ENCODE peak calls at places on chromosomes 2 and 18, in five cellular contexts. G is cardiac muscle cell, P is SK-N-SH, F is uterus, L is HCT116. J is an unnamed sample. For H3K4me1, the result is how much of the 10 kb centered on the place peaks cover.

GRCh38 chr2:189579585-189579984 is 1.0 kb downstream of the SLC40A1 start:
- DNase-seq in F (peak), L (no peak), P (no peak), G (no peak), J (no peak)

GRCh38 chr2:9753276-9753600 is 90.0 kb upstream of the TAF1B start:
- DNase-seq in P (no peak), G (no peak), L (peak), F (no peak), J (peak)

GRCh38 chr18:70698574-70698973 is 409.7 kb downstream of the SOCS6 start:
- DNase-seq in P (no peak), F (no peak), G (no peak), L (no peak), J (no peak)

GRCh38 chr18:65439184-65439583 is 311.6 kb upstream of the CDH7 start:
- DNase-seq in G (no peak), F (no peak), L (no peak), P (peak), J (no peak)

GRCh38 chr18:77571743-77572142 is 322.1 kb downstream of the GALR1 start:
- DNase-seq in F (no peak), G (no peak), L (no peak), P (no peak), J (no peak)

GRCh38 chr2:127576433-127577207 is 41.1 kb downstream of the MYO7B start:
- DNase-seq in P (peak), F (no peak), G (peak), L (no peak), J (peak)

GRCh38 chr2:131058905-131059304 is 34.4 kb downstream of the FAM168B start:
- DNase-seq in P (no peak), F (no peak), L (no peak), G (no peak), J (no peak)

GRCh38 chr2:144379891-144380311 is 140.0 kb downstream of the ZEB2 start:
- DNase-seq in F (no peak), P (no peak), L (no peak), G (no peak), J (no peak)

GRCh38 chr18:14971461-14972185 is 223.7 kb downstream of the ANKRD30B start:
- DNase-seq in G (no peak), L (no peak), P (no peak), F (no peak), J (no peak)

GRCh38 chr2:39128919-39129391 is 8.1 kb upstream of the SOS1 start:
- DNase-seq in P (no peak), L (no peak), F (no peak), G (no peak), J (no peak)

GRCh38 chr2:54830546-54830945 is 107.1 kb downstream of the EML6 start:
- DNase-seq in F (no peak), P (no peak), L (no peak), G (no peak), J (no peak)

GRCh38 chr2:20599861-20600461 is 50.9 kb downstream of the HS1BP3 start:
- DNase-seq in L (no peak), G (no peak), P (no peak), F (peak), J (peak)

GRCh38 chr2:40458271-40458794 is 6.4 kb upstream of the SLC8A1 start:
- DNase-seq in F (no peak), G (peak), L (no peak), P (peak), J (no peak)

GRCh38 chr2:185221-185620 is 78.6 kb downstream of the SH3YL1 start:
- DNase-seq in L (no peak), P (no peak), F (no peak), G (no peak), J (no peak)

GRCh38 chr2:101518470-101519172 is 43.7 kb upstream of the RFX8 start:
- DNase-seq in F (peak), P (peak), G (peak), L (peak), J (no peak)

GRCh38 chr2:177406182-177406581 is 13.6 kb downstream of the AGPS start:
- DNase-seq in L (no peak), G (no peak), P (no peak), F (no peak), J (no peak)

GRCh38 chr2:170917219-170917851 is 11.7 kb upstream of the GORASP2 start:
- DNase-seq in L (no peak), F (no peak), P (no peak), G (no peak), J (no peak)

GRCh38 chr2:156182132-156182531 is 150.4 kb downstream of the NR4A2 start:
- DNase-seq in F (no peak), G (no peak), P (no peak), L (peak), J (no peak)

GRCh38 chr2:94986392-94986963 is 39.0 kb upstream of the MAL start:
- DNase-seq in F (no peak), L (peak), P (peak), G (peak), J (no peak)

GRCh38 chr2:188524519-188525113 is 232.9 kb downstream of the GULP1 start:
- DNase-seq in L (peak), F (no peak), P (peak), G (peak), J (no peak)

GRCh38 chr2:68320118-68320641 is 431 bp upstream of the CNRIP1 start:
- DNase-seq in L (no peak), P (peak), G (peak), F (peak), J (no peak)

GRCh38 chr2:31255911-31256571 is 22.1 kb downstream of the EHD3 start:
- DNase-seq in P (no peak), L (no peak), F (no peak), G (no peak), J (no peak)

GRCh38 chr18:50287441-50288347 is at the start of gene CXXC1:
- DNase-seq in F (peak), L (peak), G (peak), P (peak), J (peak)
- H3K27ac ChIP-seq in F (peak), L (peak), G (peak), P (peak), J (peak)

GRCh38 chr2:168135630-168136029 is 111.8 kb downstream of the STK39 start:
- DNase-seq in F (no peak), P (no peak), G (no peak), L (no peak), J (no peak)
- H3K4me1 ChIP-seq in F (under half), P (under half), G (under half), L (under half), J (under half)

GRCh38 chr2:231250146-231250545 is 51.7 kb downstream of the ARMC9 start:
- DNase-seq in P (no peak), G (no peak), F (no peak), L (no peak), J (no peak)

GRCh38 chr2:231246171-231246842 is 47.9 kb downstream of the ARMC9 start:
- DNase-seq in L (no peak), F (no peak), P (no peak), G (no peak), J (no peak)

GRCh38 chr2:231245253-231246094 is 47.0 kb downstream of the ARMC9 start:
- DNase-seq in G (no peak), P (no peak), F (no peak), L (no peak), J (no peak)

GRCh38 chr2:231256494-231256893 is 58.1 kb downstream of the ARMC9 start:
- DNase-seq in G (no peak), L (no peak), P (no peak), F (no peak), J (no peak)

GRCh38 chr2:231250698-231251097 is 52.3 kb downstream of the ARMC9 start:
- DNase-seq in F (no peak), P (no peak), G (no peak), L (no peak), J (no peak)
- H3K4me3 ChIP-seq in F (no peak), P (no peak), G (no peak), L (no peak), J (no peak)

GRCh38 chr18:59904051-59904601 is 4.3 kb downstream of the PMAIP1 start:
- DNase-seq in L (no peak), F (no peak), P (no peak), G (no peak), J (no peak)
- H3K27ac ChIP-seq in L (no peak), F (no peak), P (peak), G (no peak), J (no peak)

GRCh38 chr18:37564796-37565137 is 831 bp downstream of the CELF4 start:
- DNase-seq in L (no peak), G (peak), P (peak), F (peak), J (peak)
- H3K4me1 ChIP-seq in L (under half), G (under half), P (under half), F (under half), J (under half)

GRCh38 chr2:24919100-24919976 is 699 bp downstream of the ADCY3 start:
- DNase-seq in G (peak), L (no peak), P (peak), F (no peak), J (peak)
- H3K4me3 ChIP-seq in G (peak), L (peak), P (peak), F (peak), J (peak)

GRCh38 chr18:67518566-67518965 is 2.0 kb upstream of the DSEL start:
- DNase-seq in P (no peak), L (no peak), F (no peak), G (no peak), J (no peak)
- H3K27ac ChIP-seq in P (no peak), L (no peak), F (peak), G (no peak), J (peak)

GRCh38 chr2:213225866-213226265 is 58.4 kb upstream of the SPAG16 start:
- DNase-seq in L (no peak), P (no peak), F (no peak), G (no peak), J (no peak)
- H3K4me1 ChIP-seq in L (under half), P (under half), F (under half), G (under half), J (under half)

DNA sequence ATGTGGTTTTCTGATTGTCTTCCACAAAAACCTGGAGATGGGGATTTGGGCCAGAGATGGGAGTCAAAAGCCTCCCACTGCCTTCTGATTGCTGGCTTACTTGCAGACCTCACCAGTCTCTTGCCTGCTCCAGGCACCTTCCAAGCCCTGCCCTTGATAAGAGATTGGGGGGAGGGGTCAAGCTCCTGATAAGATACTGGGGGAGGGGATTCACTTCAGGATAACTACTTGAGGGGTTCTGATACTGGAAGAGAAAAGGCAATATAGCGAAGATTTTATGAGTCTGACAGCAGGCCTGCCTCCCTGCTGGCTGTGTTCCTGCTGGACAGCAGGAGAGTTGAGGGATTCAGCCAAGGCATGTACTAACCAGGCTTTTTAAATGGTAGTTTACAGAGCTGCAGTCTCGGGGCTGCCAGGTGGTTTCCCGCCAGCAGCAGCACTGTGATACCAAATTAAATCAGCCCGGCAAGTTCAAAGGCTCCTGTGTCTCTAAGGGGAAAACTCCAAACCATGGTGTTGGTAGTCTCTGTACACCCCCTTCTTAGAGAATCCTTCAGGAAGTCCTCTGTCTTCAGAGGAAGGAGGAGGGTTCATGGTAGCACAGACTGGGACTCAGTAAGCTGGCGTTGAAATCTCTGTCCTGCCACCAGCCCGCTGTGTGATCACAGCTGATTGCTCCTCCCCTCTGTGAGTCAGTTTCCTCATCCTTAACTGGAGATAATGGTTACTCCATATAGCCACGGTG is 58.3 kb downstream of the FBXO36 start:
- DNase-seq in G (peak), P (peak), F (peak), L (no peak), J (peak)
- H3K4me3 ChIP-seq in G (no peak), P (no peak), F (peak), L (no peak), J (no peak)

DNA sequence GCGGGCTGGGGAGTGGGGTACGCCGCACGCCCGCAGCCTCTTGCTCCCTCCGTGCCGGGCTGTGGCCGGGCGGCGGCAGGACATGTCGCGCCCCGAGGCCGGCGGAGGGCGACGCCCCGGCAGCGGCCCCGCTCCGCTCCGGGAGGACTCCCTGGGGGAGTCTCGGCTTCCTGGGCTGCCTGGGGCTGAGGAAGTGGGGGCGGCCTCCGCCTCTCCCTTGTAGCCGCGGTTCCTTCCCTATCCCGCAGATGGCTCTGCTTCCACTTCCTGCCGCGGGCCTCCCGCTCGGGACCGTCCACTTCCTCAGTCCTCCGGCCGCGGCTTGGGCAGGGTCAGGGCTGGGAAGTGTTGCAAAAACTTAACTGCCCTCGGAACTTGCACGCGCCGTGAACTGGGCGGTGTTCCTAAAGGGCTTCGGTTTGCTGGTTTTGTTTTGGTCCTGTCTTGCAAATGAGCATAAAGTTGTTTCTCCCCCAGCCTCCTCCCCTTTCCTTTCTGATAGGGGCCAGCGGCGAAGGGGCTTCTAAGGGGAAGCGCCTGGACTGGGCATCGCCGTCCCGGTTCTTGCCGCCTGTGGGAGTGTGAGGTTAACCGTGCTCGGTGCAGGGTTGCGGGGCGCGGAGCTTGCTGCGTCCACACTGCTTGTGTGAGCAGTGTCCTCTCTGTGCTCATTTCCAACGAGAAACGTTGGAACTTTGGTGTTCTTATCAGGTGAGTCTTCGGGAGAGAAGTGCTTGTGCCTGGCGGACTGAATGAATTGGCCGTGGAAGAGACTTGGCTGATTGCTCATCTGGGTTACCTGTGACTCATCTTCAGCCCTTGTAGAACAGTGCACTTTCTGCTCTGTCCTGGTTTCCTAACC is 600 bp downstream of the RALB start:
- DNase-seq in F (peak), G (peak), L (no peak), P (peak), J (peak)
- H3K27ac ChIP-seq in F (peak), G (peak), L (peak), P (peak), J (no peak)

J was measured in aorta.